ENCODE peak calls at places on chromosome 1, in six cellular contexts. A, Z, H, K, S and C are unnamed samples.

GRCh38 chr1:5333326-5333725 is 658.9 kb downstream of the NPHP4 start:
- DNase-seq in Z (no peak), A (peak), S (no peak), K (no peak), H (no peak), C (no peak)

GRCh38 chr1:112011231-112011630 is 21.8 kb upstream of the KCND3 start:
- DNase-seq in Z (no peak), K (no peak), H (no peak), S (peak), A (no peak), C (peak)

GRCh38 chr1:103901072-103901471 is 151.4 kb downstream of the AMY1C start:
- DNase-seq in H (no peak), Z (no peak), K (no peak), A (no peak), S (no peak), C (no peak)

GRCh38 chr1:145758116-145758515 is 38.8 kb downstream of the CD160 start:
- DNase-seq in S (no peak), K (no peak), Z (no peak), A (no peak), H (no peak), C (no peak)

GRCh38 chr1:19045898-19046889 is 89.7 kb upstream of the IFFO2 start:
- DNase-seq in S (no peak), K (no peak), H (no peak), Z (no peak), A (no peak), C (no peak)

GRCh38 chr1:7561936-7562728 is 209.0 kb upstream of the VAMP3 start:
- DNase-seq in K (no peak), A (no peak), H (no peak), S (no peak), Z (no peak), C (no peak)

GRCh38 chr1:119959268-119959667 is 63.0 kb upstream of the ADAM30 start:
- DNase-seq in H (no peak), A (no peak), K (no peak), S (no peak), Z (no peak), C (no peak)

GRCh38 chr1:21779613-21780521 is 3.1 kb downstream of the USP48 start:
- DNase-seq in Z (no peak), K (no peak), A (no peak), H (no peak), S (no peak), C (no peak)

GRCh38 chr1:208219659-208220282 is 24.4 kb downstream of the PLXNA2 start:
- DNase-seq in Z (no peak), A (no peak), H (no peak), K (no peak), S (peak), C (peak)

GRCh38 chr1:109398343-109399225 is 866 bp upstream of the SORT1 start:
- DNase-seq in S (no peak), H (no peak), K (no peak), Z (no peak), A (peak), C (no peak)

GRCh38 chr1:246569248-246570238 is 3.3 kb downstream of the CNST start:
- DNase-seq in H (no peak), Z (no peak), S (no peak), A (no peak), K (no peak), C (no peak)

GRCh38 chr1:40861227-40862003 is 748 bp downstream of the CITED4 start:
- DNase-seq in H (no peak), K (no peak), S (no peak), A (peak), Z (no peak), C (peak)

GRCh38 chr1:5279127-5279526 is 624.7 kb downstream of the AJAP1 start:
- DNase-seq in Z (no peak), K (no peak), H (no peak), S (no peak), A (no peak), C (no peak)

GRCh38 chr1:206049293-206049692 is 3.7 kb upstream of the RHEX start:
- DNase-seq in K (no peak), Z (no peak), H (no peak), S (no peak), A (no peak), C (no peak)

GRCh38 chr1:237814319-237814924 is 76.3 kb downstream of the ZP4 start:
- DNase-seq in S (no peak), A (peak), Z (no peak), K (no peak), H (no peak), C (no peak)

GRCh38 chr1:94327001-94327685 is 89.8 kb upstream of the ARHGAP29 start:
- DNase-seq in Z (peak), K (peak), S (peak), H (no peak), A (no peak), C (peak)

GRCh38 chr1:231040019-231040799 is at the start of gene FAM89A:
- DNase-seq in H (no peak), K (peak), A (peak), Z (no peak), S (peak), C (peak)

GRCh38 chr1:228647523-228648444 is 87.5 kb upstream of the RHOU start:
- DNase-seq in H (peak), Z (peak), K (peak), A (peak), S (peak), C (peak)

GRCh38 chr1:114756949-114757454 is 782 bp downstream of the CSDE1 start:
- DNase-seq in S (peak), A (peak), K (peak), Z (peak), H (peak), C (peak)

GRCh38 chr1:26171084-26172072 is at the start of gene ZNF593OS:
- DNase-seq in Z (no peak), K (no peak), H (no peak), S (no peak), A (peak), C (no peak)

GRCh38 chr1:21894034-21894881 is 42.9 kb downstream of the HSPG2 start:
- DNase-seq in S (no peak), Z (no peak), H (no peak), K (no peak), A (no peak), C (peak)

GRCh38 chr1:234373938-234374240 is 633 bp downstream of the COA6 start:
- DNase-seq in K (no peak), A (no peak), Z (no peak), H (no peak), S (no peak), C (no peak)

GRCh38 chr1:98005326-98006010 is 84.6 kb upstream of the DPYD start:
- DNase-seq in S (no peak), H (no peak), A (no peak), Z (no peak), K (no peak), C (no peak)

GRCh38 chr1:214282696-214283225 is 1.8 kb downstream of the SMYD2 start:
- DNase-seq in S (no peak), H (no peak), A (no peak), Z (no peak), K (no peak), C (no peak)

GRCh38 chr1:31814041-31814511 is 1.7 kb downstream of the SPOCD1 start:
- DNase-seq in H (no peak), Z (peak), A (peak), S (no peak), K (no peak), C (no peak)

GRCh38 chr1:13829152-13829769 is 129.3 kb downstream of the PRDM2 start:
- DNase-seq in A (no peak), S (no peak), Z (peak), H (peak), K (no peak), C (no peak)

GRCh38 chr1:151371744-151372410 is 628 bp downstream of the SELENBP1 start:
- DNase-seq in A (peak), S (peak), H (peak), K (no peak), Z (no peak), C (peak)

GRCh38 chr1:59016390-59016789 is 232.5 kb upstream of the JUN start:
- DNase-seq in K (no peak), Z (no peak), A (no peak), S (no peak), H (no peak), C (no peak)

GRCh38 chr1:234564035-234565029 is 45.6 kb downstream of the IRF2BP2 start:
- DNase-seq in A (no peak), K (no peak), S (peak), Z (no peak), H (no peak), C (no peak)

GRCh38 chr1:41742219-41742618 is 176.5 kb downstream of the HIVEP3 start:
- DNase-seq in S (no peak), H (no peak), Z (no peak), A (peak), K (no peak), C (no peak)

GRCh38 chr1:23567996-23568607 is 8.8 kb upstream of the ID3 start:
- DNase-seq in H (no peak), S (no peak), A (peak), K (peak), Z (no peak), C (no peak)

GRCh38 chr1:41578712-41579335 is 94.3 kb upstream of the EDN2 start:
- DNase-seq in Z (no peak), A (peak), K (no peak), H (no peak), S (no peak), C (peak)

GRCh38 chr1:19096036-19096833 is 113.8 kb downstream of the UBR4 start:
- DNase-seq in H (peak), K (peak), S (no peak), Z (no peak), A (no peak), C (peak)

GRCh38 chr1:98331232-98331631 is 330.3 kb upstream of the SNX7 start:
- DNase-seq in K (no peak), H (no peak), Z (no peak), S (no peak), A (no peak), C (no peak)

GRCh38 chr1:24861821-24862727 is 68.0 kb downstream of the RUNX3 start:
- DNase-seq in A (peak), S (no peak), K (no peak), H (peak), Z (no peak), C (no peak)
- TF ChIP-seq CTCF in A (peak), S (no peak), K (no peak), H (no peak), Z (no peak), C (no peak)

DNA sequence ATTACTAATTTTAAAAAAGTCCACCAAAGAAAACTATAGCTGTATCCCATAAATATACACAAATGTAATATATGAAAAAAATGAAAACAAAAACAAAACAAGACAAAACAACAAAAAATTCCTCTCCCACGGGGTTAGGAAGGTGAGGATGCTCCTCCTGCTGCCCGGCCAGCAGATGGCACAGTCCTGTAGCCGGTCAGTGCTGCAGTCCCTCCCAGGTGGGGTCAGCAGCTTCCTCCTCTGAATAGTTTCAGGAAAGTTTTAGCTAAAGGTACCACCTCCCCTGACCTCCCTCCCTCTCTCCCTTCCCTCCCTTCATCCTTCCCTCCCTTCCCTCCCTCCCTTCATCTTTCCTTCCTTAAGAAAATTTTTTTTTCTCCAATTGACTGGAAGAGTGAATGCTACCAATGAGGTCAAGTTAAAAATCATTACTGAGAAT is 67.8 kb upstream of the BCL10 start:
- DNase-seq in Z (no peak), H (no peak), K (no peak), A (peak), S (no peak), C (peak)
- TF ChIP-seq CTCF in Z (no peak), H (no peak), K (peak), A (peak), S (peak), C (peak)

GRCh38 chr1:10152709-10153284 is 57.6 kb upstream of the KIF1B start:
- DNase-seq in Z (no peak), K (peak), H (no peak), S (peak), A (peak), C (peak)
- TF ChIP-seq CTCF in Z (peak), K (peak), H (peak), S (peak), A (peak), C (peak)

GRCh38 chr1:233088613-233089012 is 138.2 kb downstream of the NTPCR start:
- DNase-seq in Z (no peak), A (no peak), S (no peak), H (no peak), K (no peak), C (no peak)

GRCh38 chr1:233081686-233082085 is 131.3 kb downstream of the NTPCR start:
- DNase-seq in K (peak), H (no peak), S (no peak), A (no peak), Z (no peak), C (peak)

GRCh38 chr1:233087001-233087881 is 136.8 kb downstream of the NTPCR start:
- DNase-seq in A (no peak), H (no peak), K (no peak), S (no peak), Z (no peak), C (no peak)

GRCh38 chr1:233082778-233083550 is 132.6 kb downstream of the NTPCR start:
- DNase-seq in A (no peak), Z (no peak), H (no peak), S (no peak), K (no peak), C (no peak)

DNA sequence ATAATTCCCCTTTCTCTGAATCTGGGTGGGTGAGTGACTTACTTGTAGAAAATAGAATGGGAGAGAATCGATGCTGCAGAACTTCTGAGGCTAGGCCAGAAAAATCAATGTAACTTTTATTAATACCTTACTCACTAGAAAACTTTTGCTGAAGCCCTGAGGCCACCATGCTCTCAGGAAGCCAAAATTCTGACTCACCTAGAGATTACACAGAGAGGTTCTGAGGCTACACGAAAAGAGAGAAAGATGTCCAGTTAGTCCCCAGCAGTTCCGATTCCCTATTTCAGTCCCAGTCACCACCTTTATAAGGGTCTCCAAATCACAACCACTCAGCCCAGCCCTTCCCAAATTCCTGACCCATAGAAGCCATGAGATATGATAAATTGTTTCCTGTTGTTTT is 135.2 kb downstream of the NTPCR start:
- DNase-seq in K (no peak), Z (no peak), A (no peak), S (no peak), H (no peak), C (no peak)
- TF ChIP-seq CTCF in K (no peak), Z (no peak), A (no peak), S (no peak), H (no peak), C (no peak)

GRCh38 chr1:162214202-162214601 is 144.7 kb downstream of the NOS1AP start:
- DNase-seq in Z (no peak), K (no peak), H (no peak), S (no peak), A (no peak), C (no peak)
- TF ChIP-seq CTCF in Z (no peak), K (no peak), H (no peak), S (no peak), A (no peak), C (no peak)

DNA sequence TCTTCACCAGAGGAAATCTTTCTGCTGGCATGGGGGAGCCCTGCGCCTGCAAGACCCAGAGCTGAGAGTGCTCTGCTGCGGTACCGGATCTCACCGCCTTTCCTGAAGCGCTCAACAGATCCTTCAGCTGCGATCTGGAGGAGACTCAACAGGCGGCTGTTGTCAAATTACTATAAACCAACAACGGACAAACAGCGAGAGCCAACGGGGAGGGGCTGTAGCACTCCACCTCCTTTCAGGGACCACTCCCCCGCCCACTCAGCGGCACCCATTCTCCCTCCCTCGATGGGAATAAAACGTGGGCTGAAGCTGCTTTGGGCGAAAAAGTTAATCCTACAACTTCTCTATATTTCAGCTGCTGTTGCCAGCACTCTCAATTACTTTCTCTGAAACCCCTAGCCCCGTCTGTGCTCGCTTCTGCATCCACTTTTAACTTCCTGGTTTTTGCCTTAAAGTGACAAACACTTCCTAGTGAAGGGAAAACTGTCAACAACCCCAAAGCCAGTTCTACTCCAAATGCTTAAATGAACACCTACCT is at the start of gene FMO5:
- DNase-seq in S (peak), A (peak), K (peak), Z (peak), H (peak), C (peak)
- TF ChIP-seq CTCF in S (peak), A (no peak), K (peak), Z (peak), H (no peak), C (peak)